ENCODE peak calls at places on chromosome 6, in five cellular contexts. D is CD4-positive, alpha-beta memory T cell; I is coronary artery; Q is omental fat pad; K is choroid plexus epithelial cell. U is an unnamed sample.

GRCh38 chr6:63410435-63411426 is 90.9 kb upstream of the LGSN start:
- DNase-seq in D (no peak), K (no peak), Q (no peak), I (no peak), U (no peak)

GRCh38 chr6:138454976-138455706 is 44.2 kb downstream of the NHSL1 start:
- DNase-seq in I (no peak), D (peak; percentile 64), K (peak; percentile 34), Q (no peak), U (no peak)

GRCh38 chr6:144725731-144726522 is 440.8 kb downstream of the UTRN start:
- DNase-seq in I (no peak), K (no peak), D (no peak), Q (no peak), U (no peak)

GRCh38 chr6:33217681-33218080 is 9.4 kb downstream of the RING1 start:
- DNase-seq in Q (no peak), D (no peak), K (no peak), I (no peak), U (no peak)

GRCh38 chr6:51928320-51928719 is 159.1 kb downstream of the PKHD1 start:
- DNase-seq in K (no peak), Q (no peak), I (no peak), D (no peak), U (no peak)

GRCh38 chr6:134431306-134431919 is 113.5 kb upstream of the SGK1 start:
- DNase-seq in I (no peak), K (no peak), Q (no peak), D (no peak), U (no peak)

GRCh38 chr6:154606457-154606856 is 96.0 kb upstream of the CNKSR3 start:
- DNase-seq in I (no peak), Q (no peak), K (no peak), D (peak; percentile 52), U (peak; percentile 7)

GRCh38 chr6:33641602-33642001 is 20.5 kb downstream of the ITPR3 start:
- DNase-seq in D (no peak), I (no peak), Q (no peak), K (no peak), U (no peak)

GRCh38 chr6:39873439-39873838 is 60.8 kb downstream of the MOCS1 start:
- DNase-seq in Q (no peak), I (no peak), D (no peak), K (no peak), U (no peak)

GRCh38 chr6:81937296-81937937 is 184.9 kb upstream of the TENT5A start:
- DNase-seq in Q (no peak), K (peak; percentile 19), D (no peak), I (no peak), U (no peak)

GRCh38 chr6:99611148-99611547 is 4.5 kb downstream of the PRDM13 start:
- DNase-seq in K (no peak), D (no peak), I (no peak), Q (no peak), U (no peak)

GRCh38 chr6:156935000-156935399 is 157.8 kb downstream of the ARID1B start:
- DNase-seq in K (no peak), Q (no peak), I (no peak), D (no peak), U (no peak)

GRCh38 chr6:133768656-133769295 is 120.1 kb upstream of the TCF21 start:
- DNase-seq in K (peak; percentile 41), D (no peak), I (no peak), Q (peak; percentile 55), U (peak; percentile 70)

GRCh38 chr6:89750338-89750737 is 69.3 kb downstream of the MDN1 start:
- DNase-seq in Q (no peak), I (no peak), D (no peak), K (no peak), U (no peak)

GRCh38 chr6:143271024-143271423 is 179.5 kb downstream of the ADAT2 start:
- DNase-seq in D (no peak), Q (no peak), K (peak; percentile 55), I (no peak), U (peak; percentile 77)

GRCh38 chr6:6319947-6320811 is at the start of gene F13A1:
- DNase-seq in Q (no peak), I (no peak), K (no peak), D (no peak), U (no peak)

GRCh38 chr6:36963451-36964290 is 9.1 kb downstream of the PI16 start:
- DNase-seq in I (no peak), Q (no peak), D (peak; percentile 40), K (no peak), U (no peak)

GRCh38 chr6:13328076-13328874 is at the start of gene TBC1D7:
- DNase-seq in I (peak; percentile 94), K (peak; percentile 94), Q (peak; percentile 74), D (peak; percentile 95), U (peak; percentile 93)

GRCh38 chr6:35728663-35729348 is 8.0 kb upstream of the ARMC12 start:
- DNase-seq in D (no peak), I (no peak), K (no peak), Q (no peak), U (no peak)

GRCh38 chr6:122717350-122717749 is 62.2 kb upstream of the FABP7 start:
- DNase-seq in Q (no peak), I (no peak), K (peak; percentile 52), D (no peak), U (peak; percentile 21)

GRCh38 chr6:22113046-22113766 is 183.6 kb downstream of the PRL start:
- DNase-seq in K (peak; percentile 98), D (no peak), I (no peak), Q (peak; percentile 36), U (peak; percentile 99)

GRCh38 chr6:41344865-41345264 is 9.5 kb downstream of the NCR2 start:
- DNase-seq in I (no peak), K (no peak), Q (no peak), D (peak; percentile 40), U (no peak)

GRCh38 chr6:142728367-142728766 is 216.6 kb downstream of the HIVEP2 start:
- DNase-seq in Q (no peak), K (peak; percentile 23), D (no peak), I (no peak), U (peak; percentile 36)

GRCh38 chr6:34598725-34599124 is 42.6 kb upstream of the SPDEF start:
- DNase-seq in Q (no peak), K (peak; percentile 22), D (no peak), I (no peak), U (no peak)

GRCh38 chr6:158322724-158323560 is 10.7 kb downstream of the TULP4 start:
- DNase-seq in I (no peak), K (peak; percentile 76), Q (no peak), D (no peak), U (peak; percentile 74)

GRCh38 chr6:101393291-101394251 is at the start of gene GRIK2:
- DNase-seq in K (no peak), D (no peak), Q (no peak), I (no peak), U (peak; percentile 33)

GRCh38 chr6:14841901-14842421 is 403.9 kb upstream of the JARID2 start:
- DNase-seq in Q (no peak), I (no peak), D (no peak), K (peak; percentile 97), U (peak; percentile 99)

GRCh38 chr6:145214570-145214969 is 520.8 kb downstream of the EPM2A start:
- DNase-seq in K (peak; percentile 56), I (no peak), Q (no peak), D (peak; percentile 22), U (peak; percentile 58)

GRCh38 chr6:168157272-168158007 is 78.4 kb upstream of the FRMD1 start:
- DNase-seq in I (no peak), Q (no peak), D (no peak), K (peak; percentile 81), U (peak; percentile 54)

GRCh38 chr6:84428300-84428907 is 201.0 kb upstream of the CEP162 start:
- DNase-seq in K (peak; percentile 85), Q (no peak), I (peak; percentile 80), D (no peak), U (peak; percentile 85)

GRCh38 chr6:155417454-155417853 is 38.2 kb downstream of the NOX3 start:
- DNase-seq in K (peak; percentile 31), D (no peak), I (no peak), Q (no peak), U (no peak)

GRCh38 chr6:68718379-68719073 is 83.4 kb downstream of the ADGRB3 start:
- DNase-seq in I (no peak), K (peak; percentile 44), D (no peak), Q (no peak), U (peak; percentile 75)

GRCh38 chr6:165895421-165896165 is 232.6 kb upstream of the PDE10A start:
- DNase-seq in I (no peak), Q (no peak), K (no peak), D (no peak), U (peak; percentile 42)

GRCh38 chr6:36196049-36196879 is at the start of gene BRPF3:
- DNase-seq in D (peak; percentile 84), I (peak; percentile 84), K (peak; percentile 70), Q (peak; percentile 47), U (peak; percentile 75)

GRCh38 chr6:6734463-6735455 is 146.2 kb downstream of the LY86 start:
- DNase-seq in D (no peak), K (no peak), I (no peak), Q (no peak), U (peak; percentile 36)

GRCh38 chr6:23266536-23266935 is 697.2 kb downstream of the HDGFL1 start:
- DNase-seq in D (no peak), Q (no peak), K (no peak), I (no peak), U (no peak)

GRCh38 chr6:88908598-88909548 is 54.5 kb downstream of the RNGTT start:
- DNase-seq in D (no peak), I (no peak), Q (no peak), K (peak; percentile 6), U (peak; percentile 16)

GRCh38 chr6:11650297-11650696 is 112.7 kb downstream of the TMEM170B start:
- DNase-seq in D (no peak), I (no peak), Q (no peak), K (peak; percentile 68), U (peak; percentile 97)

GRCh38 chr6:52399511-52400315 is 20.4 kb upstream of the EFHC1 start:
- DNase-seq in K (peak; percentile 78), Q (no peak), I (no peak), D (peak; percentile 52), U (peak; percentile 81)

GRCh38 chr6:127119361-127120108 is 1.1 kb downstream of the RSPO3 start:
- DNase-seq in D (no peak), K (no peak), I (no peak), Q (no peak), U (no peak)

U was measured in fibroblast of pulmonary artery.